ENCODE peak calls at places on chromosome 16, in five cellular contexts. One of them, this sample, is unnamed.

GRCh38 chr16:20931066-20931465 is 30.5 kb downstream of the LYRM1 start:
- DNase-seq in AG09309: no peak
- DNase-seq in fibroblast of mammary gland: no peak
- DNase-seq in fibroblast of villous mesenchyme: peak; percentile 18
- DNase-seq in AG04450: no peak
- DNase-seq in this sample: peak; percentile 54

GRCh38 chr16:67277999-67278772 is 1.1 kb upstream of the PLEKHG4 start:
- DNase-seq in fibroblast of villous mesenchyme: peak; percentile 67
- DNase-seq in fibroblast of mammary gland: peak; percentile 94
- DNase-seq in AG09309: peak; percentile 49
- DNase-seq in AG04450: no peak
- DNase-seq in this sample: peak; percentile 84

GRCh38 chr16:28495098-28495793 is 803 bp downstream of the APOBR start:
- DNase-seq in AG04450: no peak
- DNase-seq in fibroblast of villous mesenchyme: no peak
- DNase-seq in fibroblast of mammary gland: no peak
- DNase-seq in AG09309: no peak
- DNase-seq in this sample: no peak

GRCh38 chr16:21125191-21125590 is 25.5 kb downstream of the DNAH3 start:
- DNase-seq in fibroblast of mammary gland: no peak
- DNase-seq in AG04450: no peak
- DNase-seq in AG09309: no peak
- DNase-seq in fibroblast of villous mesenchyme: no peak
- DNase-seq in this sample: no peak

GRCh38 chr16:81676571-81677374 is 102.3 kb upstream of the PLCG2 start:
- DNase-seq in fibroblast of villous mesenchyme: no peak
- DNase-seq in fibroblast of mammary gland: no peak
- DNase-seq in AG04450: no peak
- DNase-seq in AG09309: no peak
- DNase-seq in this sample: no peak

GRCh38 chr16:3121843-3122467 is 9.6 kb downstream of the ZNF205 start:
- DNase-seq in fibroblast of villous mesenchyme: no peak
- DNase-seq in AG09309: no peak
- DNase-seq in AG04450: no peak
- DNase-seq in fibroblast of mammary gland: no peak
- DNase-seq in this sample: no peak

GRCh38 chr16:57999366-57999970 is 1.0 kb downstream of the ZNF319 start:
- DNase-seq in AG09309: no peak
- DNase-seq in fibroblast of villous mesenchyme: peak; percentile 26
- DNase-seq in fibroblast of mammary gland: peak; percentile 51
- DNase-seq in AG04450: no peak
- DNase-seq in this sample: peak; percentile 42

GRCh38 chr16:3654249-3654991 is at the start of gene DNASE1:
- DNase-seq in fibroblast of mammary gland: peak; percentile 68
- DNase-seq in AG09309: peak; percentile 7
- DNase-seq in fibroblast of villous mesenchyme: peak; percentile 61
- DNase-seq in AG04450: no peak
- DNase-seq in this sample: peak; percentile 54

GRCh38 chr16:3771513-3771912 is 54.2 kb upstream of the TRAP1 start:
- DNase-seq in AG09309: no peak
- DNase-seq in fibroblast of villous mesenchyme: no peak
- DNase-seq in AG04450: no peak
- DNase-seq in fibroblast of mammary gland: no peak
- DNase-seq in this sample: no peak

GRCh38 chr16:23682181-23682580 is 3.5 kb downstream of the PLK1 start:
- DNase-seq in fibroblast of villous mesenchyme: peak; percentile 67
- DNase-seq in AG09309: no peak
- DNase-seq in fibroblast of mammary gland: peak; percentile 62
- DNase-seq in AG04450: no peak
- DNase-seq in this sample: peak; percentile 53

GRCh38 chr16:30834130-30834740 is 47.2 kb upstream of the ZNF629 start:
- DNase-seq in fibroblast of villous mesenchyme: no peak
- DNase-seq in fibroblast of mammary gland: no peak
- DNase-seq in AG09309: no peak
- DNase-seq in AG04450: no peak
- DNase-seq in this sample: no peak

GRCh38 chr16:4347765-4348509 is 3.2 kb downstream of the PAM16 start:
- DNase-seq in fibroblast of mammary gland: no peak
- DNase-seq in AG04450: no peak
- DNase-seq in AG09309: no peak
- DNase-seq in fibroblast of villous mesenchyme: no peak
- DNase-seq in this sample: no peak

GRCh38 chr16:1037023-1037933 is 35.3 kb upstream of the SSTR5 start:
- DNase-seq in fibroblast of villous mesenchyme: peak; percentile 4
- DNase-seq in AG09309: no peak
- DNase-seq in AG04450: no peak
- DNase-seq in fibroblast of mammary gland: peak; percentile 1
- DNase-seq in this sample: peak; percentile 26

GRCh38 chr16:30750876-30751465 is 2.7 kb downstream of the PHKG2 start:
- DNase-seq in fibroblast of mammary gland: no peak
- DNase-seq in AG09309: no peak
- DNase-seq in AG04450: no peak
- DNase-seq in fibroblast of villous mesenchyme: no peak
- DNase-seq in this sample: no peak

GRCh38 chr16:84940670-84941551 is 70.4 kb downstream of the ZDHHC7 start:
- DNase-seq in fibroblast of villous mesenchyme: peak; percentile 84
- DNase-seq in fibroblast of mammary gland: peak; percentile 73
- DNase-seq in AG09309: peak; percentile 21
- DNase-seq in AG04450: no peak
- DNase-seq in this sample: peak; percentile 79

GRCh38 chr16:30660424-30661251 is 2.4 kb downstream of the FBRS start:
- DNase-seq in AG04450: no peak
- DNase-seq in fibroblast of villous mesenchyme: peak; percentile 13
- DNase-seq in AG09309: no peak
- DNase-seq in fibroblast of mammary gland: peak; percentile 54
- DNase-seq in this sample: no peak

GRCh38 chr16:19143241-19143640 is 24.8 kb upstream of the SYT17 start:
- DNase-seq in fibroblast of villous mesenchyme: no peak
- DNase-seq in fibroblast of mammary gland: no peak
- DNase-seq in AG04450: no peak
- DNase-seq in AG09309: no peak
- DNase-seq in this sample: no peak

GRCh38 chr16:49854227-49855203 is 1.4 kb downstream of the ZNF423 start:
- DNase-seq in fibroblast of villous mesenchyme: no peak
- DNase-seq in AG09309: no peak
- DNase-seq in fibroblast of mammary gland: no peak
- DNase-seq in AG04450: no peak
- DNase-seq in this sample: no peak

GRCh38 chr16:20598832-20599469 is 22.8 kb upstream of the ACSM2B start:
- DNase-seq in fibroblast of villous mesenchyme: no peak
- DNase-seq in AG09309: no peak
- DNase-seq in AG04450: no peak
- DNase-seq in fibroblast of mammary gland: no peak
- DNase-seq in this sample: no peak

GRCh38 chr16:19884021-19884485 is 595 bp downstream of the GPRC5B start:
- DNase-seq in fibroblast of villous mesenchyme: no peak
- DNase-seq in AG09309: no peak
- DNase-seq in fibroblast of mammary gland: no peak
- DNase-seq in AG04450: no peak
- DNase-seq in this sample: no peak

GRCh38 chr16:73068546-73069401 is 20.8 kb upstream of the ZFHX3 start:
- DNase-seq in fibroblast of villous mesenchyme: peak; percentile 91
- DNase-seq in fibroblast of mammary gland: peak; percentile 93
- DNase-seq in AG09309: peak; percentile 93
- DNase-seq in AG04450: peak; percentile 94
- DNase-seq in this sample: peak; percentile 92

GRCh38 chr16:17225551-17225950 is 245.2 kb downstream of the XYLT1 start:
- DNase-seq in fibroblast of mammary gland: peak; percentile 59
- DNase-seq in AG04450: no peak
- DNase-seq in AG09309: no peak
- DNase-seq in fibroblast of villous mesenchyme: no peak
- DNase-seq in this sample: peak; percentile 67

GRCh38 chr16:84922351-84923135 is 88.8 kb downstream of the ZDHHC7 start:
- DNase-seq in AG04450: no peak
- DNase-seq in fibroblast of mammary gland: no peak
- DNase-seq in AG09309: no peak
- DNase-seq in fibroblast of villous mesenchyme: peak; percentile 86
- DNase-seq in this sample: peak; percentile 26

GRCh38 chr16:30747331-30747730 is 894 bp upstream of the PHKG2 start:
- DNase-seq in fibroblast of villous mesenchyme: peak; percentile 48
- DNase-seq in AG09309: peak; percentile 27
- DNase-seq in AG04450: no peak
- DNase-seq in fibroblast of mammary gland: peak; percentile 75
- DNase-seq in this sample: peak; percentile 51

GRCh38 chr16:3215601-3216262 is 19.2 kb downstream of the ZNF200 start:
- DNase-seq in AG09309: no peak
- DNase-seq in AG04450: no peak
- DNase-seq in fibroblast of villous mesenchyme: no peak
- DNase-seq in fibroblast of mammary gland: no peak
- DNase-seq in this sample: no peak

GRCh38 chr16:794853-795466 is 5.6 kb downstream of the GNG13 start:
- DNase-seq in AG09309: no peak
- DNase-seq in AG04450: no peak
- DNase-seq in fibroblast of mammary gland: no peak
- DNase-seq in fibroblast of villous mesenchyme: no peak
- DNase-seq in this sample: no peak

GRCh38 chr16:30087181-30087898 is 4.4 kb downstream of the TBX6 start:
- DNase-seq in fibroblast of villous mesenchyme: no peak
- DNase-seq in fibroblast of mammary gland: no peak
- DNase-seq in AG04450: no peak
- DNase-seq in AG09309: no peak
- DNase-seq in this sample: no peak

GRCh38 chr16:66212426-66212825 is 154.1 kb upstream of the CDH5 start:
- DNase-seq in AG09309: no peak
- DNase-seq in fibroblast of mammary gland: no peak
- DNase-seq in AG04450: no peak
- DNase-seq in fibroblast of villous mesenchyme: no peak
- DNase-seq in this sample: no peak

GRCh38 chr16:5143761-5144620 is 46.4 kb upstream of the EEF2KMT start:
- DNase-seq in AG09309: no peak
- DNase-seq in fibroblast of villous mesenchyme: no peak
- DNase-seq in fibroblast of mammary gland: no peak
- DNase-seq in AG04450: no peak
- DNase-seq in this sample: no peak

DNA sequence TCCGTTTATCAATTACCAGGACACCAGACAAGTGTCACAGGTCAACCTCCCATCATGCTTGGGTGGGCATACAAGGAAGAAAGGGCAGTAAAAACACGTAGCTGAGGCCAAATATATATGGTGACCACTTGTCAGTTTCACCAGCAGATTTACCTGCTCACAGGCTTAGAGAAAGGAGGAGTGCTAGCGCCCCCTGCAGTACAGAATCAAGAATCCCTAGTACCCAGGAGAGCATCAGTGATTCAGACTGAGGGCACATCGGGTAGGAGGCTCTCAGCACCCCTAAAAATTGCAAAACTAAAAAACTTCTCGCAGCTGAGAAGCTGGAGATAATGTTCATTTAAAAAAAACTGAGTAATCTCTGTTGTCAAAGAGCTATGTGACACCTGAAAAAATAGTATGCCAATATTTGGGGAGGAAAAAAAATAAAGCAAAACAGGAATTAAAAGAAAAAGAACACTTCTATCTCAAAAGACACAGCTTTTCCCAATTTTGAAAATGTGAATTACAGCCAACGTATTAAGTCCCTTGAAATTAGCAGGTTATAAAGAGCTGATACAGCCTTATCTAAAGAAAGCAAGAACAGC is 21.2 kb upstream of the MON1B start:
- DNase-seq in AG09309: no peak
- DNase-seq in fibroblast of villous mesenchyme: peak; percentile 33
- DNase-seq in fibroblast of mammary gland: peak; percentile 50
- DNase-seq in AG04450: no peak
- DNase-seq in this sample: peak; percentile 9
- TF ChIP-seq CTCF in AG09309: peak; percentile 72
- TF ChIP-seq CTCF in fibroblast of villous mesenchyme: peak; percentile 78
- TF ChIP-seq CTCF in fibroblast of mammary gland: peak; percentile 73
- TF ChIP-seq CTCF in AG04450: peak; percentile 64
- TF ChIP-seq CTCF in this sample: peak; percentile 56

GRCh38 chr16:87539113-87539512 is 46.3 kb upstream of the ZCCHC14 start:
- DNase-seq in fibroblast of mammary gland: no peak
- DNase-seq in AG09309: no peak
- DNase-seq in fibroblast of villous mesenchyme: no peak
- DNase-seq in AG04450: no peak
- DNase-seq in this sample: no peak

GRCh38 chr16:87540072-87540976 is 47.5 kb upstream of the ZCCHC14 start:
- DNase-seq in fibroblast of villous mesenchyme: no peak
- DNase-seq in AG04450: no peak
- DNase-seq in fibroblast of mammary gland: no peak
- DNase-seq in AG09309: no peak
- DNase-seq in this sample: no peak

GRCh38 chr16:87541882-87542234 is 49.0 kb upstream of the ZCCHC14 start:
- DNase-seq in fibroblast of villous mesenchyme: peak; percentile 80
- DNase-seq in AG04450: no peak
- DNase-seq in fibroblast of mammary gland: no peak
- DNase-seq in AG09309: no peak
- DNase-seq in this sample: no peak

GRCh38 chr16:87542531-87543102 is 49.8 kb upstream of the ZCCHC14 start:
- DNase-seq in fibroblast of mammary gland: no peak
- DNase-seq in fibroblast of villous mesenchyme: no peak
- DNase-seq in AG09309: no peak
- DNase-seq in AG04450: no peak
- DNase-seq in this sample: no peak

GRCh38 chr16:87541004-87541881 is 48.4 kb upstream of the ZCCHC14 start:
- DNase-seq in AG04450: peak; percentile 46
- DNase-seq in fibroblast of villous mesenchyme: peak; percentile 96
- DNase-seq in AG09309: no peak
- DNase-seq in fibroblast of mammary gland: peak; percentile 72
- DNase-seq in this sample: peak; percentile 79
- H3K4me3 ChIP-seq in AG04450: no peak overlapping the region
- H3K4me3 ChIP-seq in fibroblast of villous mesenchyme: peak overlapping the region; percentile 43
- H3K4me3 ChIP-seq in AG09309: no peak overlapping the region
- H3K4me3 ChIP-seq in fibroblast of mammary gland: no peak overlapping the region
- H3K4me3 ChIP-seq in this sample: peak overlapping the region; percentile 35

DNA sequence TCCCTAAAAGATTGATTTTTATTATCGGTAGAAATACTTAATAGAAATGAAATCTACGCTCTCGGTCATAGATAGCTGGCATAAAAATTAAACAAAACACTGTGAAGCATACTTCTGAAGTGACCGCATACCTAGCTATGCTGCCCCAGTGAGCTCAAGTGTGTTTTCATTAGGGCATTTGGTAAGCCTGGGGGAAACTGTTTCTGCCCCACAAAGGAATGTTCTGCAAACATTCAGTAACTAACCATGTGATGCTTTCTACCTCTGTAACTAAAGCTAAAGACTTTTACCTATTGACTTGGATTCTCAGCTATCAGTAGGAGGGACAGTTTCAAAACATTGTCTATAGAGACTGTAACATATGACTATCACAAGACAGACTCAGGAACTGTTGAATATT is 93.5 kb upstream of the HSBP1 start:
- DNase-seq in fibroblast of mammary gland: no peak
- DNase-seq in fibroblast of villous mesenchyme: no peak
- DNase-seq in AG04450: no peak
- DNase-seq in AG09309: no peak
- DNase-seq in this sample: peak; percentile 9
- TF ChIP-seq CTCF in fibroblast of mammary gland: no peak
- TF ChIP-seq CTCF in fibroblast of villous mesenchyme: no peak
- TF ChIP-seq CTCF in AG04450: no peak
- TF ChIP-seq CTCF in AG09309: no peak
- TF ChIP-seq CTCF in this sample: no peak

DNA sequence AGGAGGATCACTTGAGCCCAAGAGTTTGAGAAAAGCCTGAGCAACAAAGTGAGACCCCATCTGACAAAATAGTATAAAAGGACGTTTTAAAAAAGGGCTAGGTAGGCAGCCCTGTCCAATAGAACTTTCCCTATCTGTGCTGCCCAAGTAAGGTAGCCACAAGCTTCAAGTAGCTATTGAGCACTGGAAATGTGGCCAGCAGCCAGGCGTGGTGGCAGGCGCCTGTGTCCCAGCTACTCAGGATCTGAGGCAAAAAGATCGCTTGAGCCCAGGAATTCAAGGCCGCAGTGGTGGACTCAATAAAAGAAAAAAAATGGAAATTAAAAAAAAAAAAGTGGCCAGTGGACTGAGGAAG is 1.5 kb upstream of the NQO1 start:
- DNase-seq in AG09309: no peak
- DNase-seq in fibroblast of mammary gland: no peak
- DNase-seq in AG04450: no peak
- DNase-seq in fibroblast of villous mesenchyme: no peak
- DNase-seq in this sample: no peak
- H3K4me3 ChIP-seq in AG09309: no peak overlapping the region
- H3K4me3 ChIP-seq in fibroblast of mammary gland: no peak overlapping the region
- H3K4me3 ChIP-seq in AG04450: no peak overlapping the region
- H3K4me3 ChIP-seq in fibroblast of villous mesenchyme: no peak overlapping the region
- H3K4me3 ChIP-seq in this sample: no peak overlapping the region